ENCODE peak calls at places on chromosomes 2 and 18, in four cellular contexts. U is IMR-90, L is H9, X is trophoblast cell. T is an unnamed sample.

GRCh38 chr18:70368903-70369302 is 80.1 kb downstream of the SOCS6 start:
- DNase-seq in X (no peak), L (no peak), U (no peak), T (no peak)

GRCh38 chr2:60317831-60318230 is 235.6 kb downstream of the BCL11A start:
- DNase-seq in U (no peak), L (peak; percentile 14), X (no peak), T (no peak)

GRCh38 chr2:207655000-207655399 is 29.8 kb upstream of the METTL21A start:
- DNase-seq in X (peak; percentile 34), U (no peak), L (no peak), T (no peak)

GRCh38 chr2:125526093-125526492 is 1129.9 kb upstream of the GYPC start:
- DNase-seq in X (no peak), L (peak; percentile 24), U (no peak), T (no peak)

GRCh38 chr2:54370405-54371104 is 85.6 kb upstream of the SPTBN1 start:
- DNase-seq in U (no peak), X (no peak), L (no peak), T (no peak)

GRCh38 chr2:70743677-70744076 is 24.3 kb downstream of the ADD2 start:
- DNase-seq in L (no peak), X (no peak), U (no peak), T (no peak)

GRCh38 chr2:98498703-98499445 is 54.2 kb downstream of the INPP4A start:
- DNase-seq in U (no peak), L (no peak), X (no peak), T (no peak)

GRCh38 chr2:19219060-19219459 is 139.4 kb downstream of the OSR1 start:
- DNase-seq in L (no peak), U (no peak), X (peak; percentile 65), T (no peak)

GRCh38 chr2:124039032-124039431 is 13.9 kb downstream of the CNTNAP5 start:
- DNase-seq in X (no peak), L (no peak), U (no peak), T (no peak)

GRCh38 chr18:11874676-11875075 is 23.5 kb downstream of the CHMP1B start:
- DNase-seq in L (no peak), X (no peak), U (no peak), T (no peak)

GRCh38 chr2:242044206-242044590 is 174.7 kb downstream of the RTP5 start:
- DNase-seq in U (no peak), L (peak; percentile 19), X (no peak), T (no peak)

GRCh38 chr2:46812381-46813024 is 103.1 kb downstream of the MCFD2 start:
- DNase-seq in U (peak; percentile 96), L (no peak), X (no peak), T (no peak)

GRCh38 chr2:161709428-161709827 is 85.2 kb downstream of the SLC4A10 start:
- DNase-seq in L (no peak), X (no peak), U (no peak), T (no peak)

GRCh38 chr2:19648583-19648982 is 253.2 kb downstream of the TTC32 start:
- DNase-seq in U (peak; percentile 90), X (no peak), L (no peak), T (no peak)

GRCh38 chr2:32246911-32247310 is 17.8 kb downstream of the NLRC4 start:
- DNase-seq in L (no peak), U (no peak), X (no peak), T (no peak)

GRCh38 chr2:127597984-127598380 is 48.0 kb upstream of the GPR17 start:
- DNase-seq in U (peak; percentile 61), X (peak; percentile 61), L (no peak), T (no peak)

GRCh38 chr18:25650201-25650941 is 298.4 kb upstream of the ZNF521 start:
- DNase-seq in X (no peak), U (peak; percentile 97), L (no peak), T (no peak)
- H2BK5ac ChIP-seq in X (peak overlapping the region; percentile 67), U (peak overlapping the region; percentile 87), L (no peak overlapping the region), T (no peak overlapping the region)

GRCh38 chr2:51237626-51238271 is 205.8 kb upstream of the NRXN1 start:
- DNase-seq in L (no peak), U (no peak), X (no peak), T (no peak)
- H2BK5ac ChIP-seq in L (no peak overlapping the region), U (no peak overlapping the region), X (no peak overlapping the region), T (no peak overlapping the region)

DNA sequence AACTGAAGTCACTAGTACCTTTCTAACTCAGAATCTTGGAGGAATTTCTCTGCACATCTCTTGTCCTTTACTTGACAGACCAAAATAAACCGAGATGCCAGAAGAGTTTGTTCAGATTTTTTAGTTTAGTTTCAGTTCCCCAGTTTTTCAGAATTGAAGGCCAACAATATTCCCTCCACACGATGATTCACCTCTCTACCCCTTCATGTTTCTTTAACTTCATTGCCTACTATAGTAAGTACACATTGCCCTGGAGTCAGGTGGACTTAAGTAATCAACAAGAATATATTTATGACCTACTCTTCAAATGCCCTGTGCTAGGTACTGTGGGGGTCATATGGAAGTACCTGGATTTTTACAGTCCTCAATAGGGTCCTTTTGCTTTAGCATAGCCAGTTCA is 79.6 kb upstream of the CTLA4 start:
- DNase-seq in L (no peak), X (no peak), U (no peak), T (no peak)
- H2BK5ac ChIP-seq in L (no peak overlapping the region), X (no peak overlapping the region), U (no peak overlapping the region), T (no peak overlapping the region)

GRCh38 chr2:74070991-74071390 is 76.7 kb downstream of the BOLA3 start:
- DNase-seq in L (no peak), U (no peak), X (no peak), T (no peak)
- H2BK5ac ChIP-seq in L (no peak overlapping the region), U (no peak overlapping the region), X (no peak overlapping the region), T (no peak overlapping the region)

GRCh38 chr2:203559640-203560039 is 24.5 kb upstream of the RAPH1 start:
- DNase-seq in X (no peak), U (peak; percentile 40), L (no peak), T (no peak)

GRCh38 chr2:203567786-203568185 is 32.7 kb upstream of the RAPH1 start:
- DNase-seq in U (no peak), L (no peak), X (no peak), T (no peak)

GRCh38 chr2:203566161-203566560 is 31.1 kb upstream of the RAPH1 start:
- DNase-seq in X (no peak), L (no peak), U (no peak), T (no peak)

GRCh38 chr2:203565076-203565475 is 30.0 kb upstream of the RAPH1 start:
- DNase-seq in X (no peak), L (no peak), U (no peak), T (no peak)

GRCh38 chr2:203562283-203562682 is 27.2 kb upstream of the RAPH1 start:
- DNase-seq in X (no peak), U (peak; percentile 64), L (no peak), T (no peak)
- H2BK5ac ChIP-seq in X (no peak overlapping the region), U (peak overlapping the region; percentile 15), L (no peak overlapping the region), T (no peak overlapping the region)